ENCODE peak calls at places on chromosomes 11 and 22, in six cellular contexts. R, Z, S, I, C and H are unnamed samples.

GRCh38 chr22:19730141-19730661 is 6.9 kb downstream of the GP1BB start:
- ATAC-seq in C (no peak), I (peak), R (peak), S (peak), Z (no peak), H (no peak)

GRCh38 chr22:22233081-22233480 is 11.5 kb upstream of the VPREB1 start:
- ATAC-seq in R (no peak), C (no peak), I (no peak), S (no peak), Z (no peak), H (no peak)

GRCh38 chr11:29458252-29458651 is 558.6 kb downstream of the KCNA4 start:
- ATAC-seq in Z (no peak), I (no peak), S (no peak), R (no peak), C (no peak), H (no peak)

GRCh38 chr11:120030411-120030810 is 107.5 kb downstream of the TRIM29 start:
- ATAC-seq in S (no peak), I (no peak), R (no peak), Z (no peak), C (no peak), H (no peak)

GRCh38 chr22:45934659-45935341 is 42.2 kb downstream of the WNT7B start:
- ATAC-seq in Z (no peak), S (peak), I (no peak), R (peak), C (no peak), H (no peak)

GRCh38 chr22:50170453-50171318 is at the start of gene PANX2:
- ATAC-seq in R (no peak), Z (peak), S (no peak), C (no peak), I (no peak), H (no peak)

GRCh38 chr11:3627291-3627690 is 14.5 kb downstream of the ART5 start:
- ATAC-seq in C (no peak), S (no peak), I (no peak), Z (no peak), R (peak), H (no peak)

GRCh38 chr22:28435960-28436359 is 243.7 kb downstream of the TTC28 start:
- ATAC-seq in Z (no peak), C (no peak), S (no peak), I (no peak), R (no peak), H (no peak)

GRCh38 chr11:76939219-76939631 is 78.5 kb downstream of the ACER3 start:
- ATAC-seq in I (no peak), R (no peak), Z (no peak), C (no peak), S (no peak), H (no peak)

GRCh38 chr11:110174645-110175310 is 81.6 kb downstream of the ZC3H12C start:
- ATAC-seq in Z (peak), S (peak), I (no peak), R (peak), C (peak), H (no peak)

GRCh38 chr22:23164091-23164490 is 16.2 kb upstream of the BCR start:
- ATAC-seq in I (no peak), S (no peak), R (no peak), C (peak), Z (peak), H (no peak)

GRCh38 chr11:125874556-125875124 is 12.8 kb upstream of the HYLS1 start:
- ATAC-seq in R (peak), I (peak), S (no peak), C (peak), Z (peak), H (peak)

GRCh38 chr11:15233386-15233785 is 118.7 kb downstream of the INSC start:
- ATAC-seq in R (no peak), C (no peak), S (no peak), I (no peak), Z (no peak), H (no peak)

GRCh38 chr11:113697798-113698407 is 8.2 kb downstream of the TMPRSS5 start:
- ATAC-seq in Z (peak), S (no peak), I (no peak), R (no peak), C (no peak), H (no peak)

GRCh38 chr11:26806209-26806608 is 84.3 kb upstream of the SLC5A12 start:
- ATAC-seq in Z (no peak), I (no peak), R (no peak), S (no peak), C (no peak), H (no peak)

GRCh38 chr11:67062526-67063373 is 6.1 kb downstream of the RHOD start:
- ATAC-seq in Z (no peak), R (peak), I (no peak), S (no peak), C (no peak), H (no peak)
- TF ChIP-seq EP300 in Z (no peak), R (no peak), I (no peak), S (no peak), C (no peak), H (no peak)

GRCh38 chr11:71928739-71929443 is at the start of gene RNF121:
- ATAC-seq in Z (peak), S (peak), I (peak), R (peak), C (peak), H (peak)

GRCh38 chr11:71931245-71931602 is 2.4 kb downstream of the RNF121 start:
- ATAC-seq in I (peak), C (no peak), S (no peak), R (no peak), Z (no peak), H (no peak)

GRCh38 chr11:71930556-71931244 is 1.9 kb downstream of the RNF121 start:
- ATAC-seq in S (no peak), Z (no peak), R (no peak), I (no peak), C (no peak), H (no peak)

GRCh38 chr11:71929491-71929890 is 645 bp downstream of the RNF121 start:
- ATAC-seq in R (no peak), C (no peak), I (no peak), S (no peak), Z (no peak), H (no peak)

GRCh38 chr11:71927813-71928738 is at the start of gene XNDC1N:
- ATAC-seq in I (peak), C (peak), Z (peak), R (peak), S (peak), H (peak)
- TF ChIP-seq POLR2A in I (peak), C (peak), Z (peak), R (no peak), S (no peak), H (no peak)

GRCh38 chr22:35175392-35175791 is 81.9 kb upstream of the HMGXB4 start:
- ATAC-seq in S (no peak), Z (no peak), R (no peak), I (no peak), C (no peak), H (no peak)
- TF ChIP-seq CTCF in S (no peak), Z (no peak), R (no peak), I (no peak), C (no peak), H (no peak)

GRCh38 chr11:128900468-128900867 is 9.3 kb downstream of the KCNJ5 start:
- ATAC-seq in Z (no peak), C (no peak), I (no peak), S (no peak), R (no peak), H (no peak)

GRCh38 chr11:128898580-128899344 is 7.6 kb downstream of the KCNJ5 start:
- ATAC-seq in S (no peak), Z (no peak), C (no peak), I (no peak), R (no peak), H (no peak)

GRCh38 chr11:128895505-128895904 is 4.3 kb downstream of the KCNJ5 start:
- ATAC-seq in C (peak), Z (no peak), R (no peak), I (no peak), S (no peak), H (no peak)

GRCh38 chr11:128896356-128896755 is 5.2 kb downstream of the KCNJ5 start:
- ATAC-seq in I (no peak), R (no peak), Z (no peak), C (no peak), S (no peak), H (no peak)

GRCh38 chr11:128897841-128898240 is 6.7 kb downstream of the KCNJ5 start:
- ATAC-seq in I (no peak), Z (no peak), S (no peak), C (no peak), R (no peak), H (no peak)
- TF ChIP-seq EP300 in I (no peak), Z (no peak), S (no peak), C (no peak), R (no peak), H (no peak)

GRCh38 chr11:32893947-32894827 is 1.6 kb downstream of the QSER1 start:
- ATAC-seq in C (peak), I (peak), Z (peak), S (peak), R (peak), H (peak)
- TF ChIP-seq POLR2A in C (peak), I (no peak), Z (peak), S (peak), R (no peak), H (no peak)

DNA sequence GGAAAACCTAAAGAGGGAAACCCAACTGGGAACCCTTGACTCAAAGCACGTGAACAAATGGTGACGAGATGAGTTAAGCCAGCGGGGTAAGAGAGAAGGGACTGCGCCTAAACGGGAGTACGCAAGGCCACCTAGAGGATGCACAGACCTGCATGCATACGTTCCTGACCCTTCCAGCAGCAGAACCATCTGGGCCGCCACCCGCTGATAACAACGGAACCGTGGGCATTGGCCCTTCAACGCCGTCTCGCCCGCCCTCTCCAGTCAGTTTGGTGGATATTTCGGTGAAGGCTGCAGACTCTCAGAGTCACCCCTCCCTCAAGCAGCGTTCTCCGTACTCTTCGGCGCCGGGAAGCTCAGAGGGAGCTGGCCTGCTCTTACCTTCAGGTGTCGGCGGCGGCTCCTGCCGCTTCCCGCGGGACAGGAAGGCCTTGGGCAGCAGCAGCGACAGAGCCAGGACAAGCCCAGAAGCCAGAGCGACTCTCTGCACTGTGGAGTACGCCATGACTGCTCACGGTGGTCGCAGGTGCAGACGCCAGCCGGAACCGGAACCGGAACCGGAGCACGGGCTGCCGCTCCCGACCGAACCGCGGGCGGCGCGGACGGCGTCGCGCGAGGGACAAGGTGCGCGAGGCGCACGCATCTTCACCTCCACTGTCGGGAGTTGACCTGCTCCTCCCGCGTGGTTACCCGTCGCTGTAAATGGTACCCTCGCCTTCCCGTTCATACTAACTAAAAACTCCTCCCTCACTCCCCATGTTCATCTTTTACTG is at the start of gene RIC3:
- ATAC-seq in I (peak), C (no peak), S (peak), R (peak), Z (no peak), H (peak)
- TF ChIP-seq CTCF in I (no peak), C (no peak), S (no peak), R (no peak), Z (no peak), H (peak)